ENCODE peak calls at places on chromosomes 6 and 20, in eight cellular contexts. S, U, R, Y, F, K, J and B are unnamed samples.

GRCh38 chr6:42338573-42339218 is 113.0 kb downstream of the TRERF1 start:
- DNase-seq in K (peak), S (no peak), Y (peak), F (no peak), U (no peak), J (no peak), R (peak), B (no peak)

GRCh38 chr6:43389713-43390265 is 20.3 kb upstream of the ZNF318 start:
- DNase-seq in J (no peak), R (no peak), U (no peak), F (no peak), Y (no peak), K (no peak), S (no peak), B (no peak)

GRCh38 chr20:49228676-49229075 is 9.5 kb downstream of the DDX27 start:
- DNase-seq in Y (no peak), R (no peak), K (no peak), U (no peak), F (no peak), S (no peak), J (no peak), B (no peak)

GRCh38 chr6:43231053-43231452 is 1.8 kb upstream of the DNPH1 start:
- DNase-seq in Y (no peak), F (no peak), U (no peak), R (no peak), K (no peak), S (no peak), J (no peak), B (no peak)

GRCh38 chr20:50373674-50374286 is 136.4 kb upstream of the PTPN1 start:
- DNase-seq in K (no peak), R (peak), Y (peak), F (no peak), U (no peak), J (no peak), S (no peak), B (no peak)

GRCh38 chr6:44201200-44201599 is 15.5 kb upstream of the MYMX start:
- DNase-seq in S (no peak), J (no peak), Y (no peak), K (no peak), U (peak), F (no peak), R (no peak), B (no peak)

GRCh38 chr20:45419188-45420091 is 3.5 kb downstream of the PIGT start:
- DNase-seq in K (peak), U (peak), S (no peak), F (no peak), Y (peak), J (peak), R (peak), B (no peak)

GRCh38 chr6:36625161-36625919 is 31.2 kb downstream of the SRSF3 start:
- DNase-seq in K (peak), J (peak), U (peak), R (no peak), Y (peak), S (no peak), F (no peak), B (no peak)

GRCh38 chr6:156634971-156635371 is 142.2 kb upstream of the ARID1B start:
- DNase-seq in U (no peak), K (no peak), Y (no peak), S (no peak), F (no peak), R (no peak), J (no peak), B (no peak)

GRCh38 chr6:84568971-84569370 is 195.4 kb downstream of the TBX18 start:
- DNase-seq in R (peak), S (no peak), F (no peak), U (no peak), Y (no peak), J (no peak), K (peak), B (no peak)